ENCODE peak calls at places on chromosome 9, in seven cellular contexts. H, R, W, T, K, B and L are unnamed samples.

GRCh38 chr9:91606255-91606995 is 182.8 kb upstream of the NFIL3 start:
- DNase-seq in H (no peak), K (no peak), T (no peak), B (no peak), R (no peak), W (no peak), L (no peak)

GRCh38 chr9:93678199-93679019 is 102.0 kb downstream of the PHF2 start:
- DNase-seq in K (no peak), R (no peak), H (no peak), W (no peak), T (no peak), B (no peak), L (peak; percentile 59)

GRCh38 chr9:79691496-79691895 is 119.7 kb downstream of the TLE4 start:
- DNase-seq in T (no peak), H (no peak), B (no peak), W (no peak), K (no peak), R (no peak), L (no peak)

GRCh38 chr9:108257387-108257786 is 598.4 kb downstream of the ACTL7B start:
- DNase-seq in H (no peak), W (no peak), K (no peak), T (no peak), R (no peak), B (no peak), L (no peak)

GRCh38 chr9:101618693-101619092 is 23.9 kb upstream of the PPP3R2 start:
- DNase-seq in T (no peak), K (no peak), B (no peak), W (no peak), H (no peak), R (no peak), L (no peak)

GRCh38 chr9:76677481-76678055 is 86.7 kb upstream of the PCA3 start:
- DNase-seq in R (no peak), H (no peak), B (no peak), K (peak; percentile 79), T (no peak), W (no peak), L (no peak)

GRCh38 chr9:90726215-90726614 is 75.4 kb upstream of the SYK start:
- DNase-seq in B (no peak), T (no peak), W (no peak), K (no peak), R (no peak), H (no peak), L (no peak)

GRCh38 chr9:90142580-90142979 is 500.0 kb downstream of the DIRAS2 start:
- DNase-seq in W (peak; percentile 1), K (peak; percentile 53), H (no peak), B (no peak), R (peak; percentile 23), T (no peak), L (no peak)

GRCh38 chr9:27440888-27441740 is 83.0 kb upstream of the IFNK start:
- DNase-seq in B (no peak), H (no peak), K (no peak), T (no peak), R (no peak), W (no peak), L (no peak)

GRCh38 chr9:134966697-134967546 is 49.2 kb upstream of the FCN1 start:
- DNase-seq in H (no peak), K (no peak), T (no peak), B (no peak), R (no peak), W (no peak), L (no peak)

GRCh38 chr9:117772960-117773359 is 68.8 kb downstream of the TLR4 start:
- DNase-seq in T (no peak), W (peak; percentile 72), B (no peak), K (peak; percentile 11), H (no peak), R (no peak), L (no peak)

GRCh38 chr9:91474656-91475055 is 51.0 kb upstream of the NFIL3 start:
- DNase-seq in B (no peak), H (no peak), T (no peak), W (peak; percentile 21), R (no peak), K (peak; percentile 48), L (no peak)

GRCh38 chr9:126860757-126861466 is 473 bp downstream of the ZBTB34 start:
- DNase-seq in W (no peak), R (no peak), B (no peak), H (peak; percentile 39), K (no peak), T (no peak), L (no peak)

GRCh38 chr9:127173063-127173462 is 50.6 kb upstream of the ANGPTL2 start:
- DNase-seq in R (no peak), T (no peak), H (no peak), B (no peak), W (no peak), K (no peak), L (no peak)

GRCh38 chr9:17225407-17225806 is 90.6 kb downstream of the CNTLN start:
- DNase-seq in T (no peak), K (no peak), B (no peak), R (no peak), H (no peak), W (no peak), L (no peak)

GRCh38 chr9:92438900-92439526 is 14.7 kb upstream of the OMD start:
- DNase-seq in W (no peak), T (no peak), H (no peak), K (peak; percentile 62), B (no peak), R (no peak), L (no peak)

GRCh38 chr9:107431461-107431860 is 58.1 kb downstream of the KLF4 start:
- DNase-seq in T (no peak), K (no peak), W (no peak), H (no peak), R (no peak), B (no peak), L (no peak)

GRCh38 chr9:124218438-124219289 is 39.1 kb upstream of the NEK6 start:
- DNase-seq in W (no peak), K (peak; percentile 42), T (no peak), R (no peak), B (no peak), H (no peak), L (no peak)

GRCh38 chr9:70586506-70586905 is 172.0 kb upstream of the KLF9 start:
- DNase-seq in H (no peak), W (no peak), R (no peak), K (no peak), B (no peak), T (no peak), L (no peak)

GRCh38 chr9:81071108-81071507 is 618.2 kb downstream of the TLE1 start:
- DNase-seq in H (no peak), W (peak; percentile 79), R (no peak), B (no peak), T (no peak), K (no peak), L (no peak)

GRCh38 chr9:617441-618085 is 223.9 kb upstream of the DMRT1 start:
- DNase-seq in H (no peak), T (no peak), B (no peak), R (no peak), K (no peak), W (no peak), L (no peak)